ENCODE peak calls at places on chromosome 21, in ten cellular contexts. W, R, P, D, L, A, J, E, S and Y are unnamed samples.

GRCh38 chr21:14382486-14382834 is 486 bp downstream of the HSPA13 start:
- DNase-seq in W (peak), R (no peak), P (peak), D (no peak), L (no peak), A (peak), J (no peak), E (no peak), S (no peak), Y (peak)

GRCh38 chr21:34186119-34186719 is 112.8 kb downstream of the MRPS6 start:
- DNase-seq in W (no peak), R (no peak), P (no peak), D (no peak), L (no peak), A (no peak), J (no peak), E (no peak), S (no peak), Y (peak)

GRCh38 chr21:25906554-25906953 is 171.8 kb downstream of the GABPA start:
- DNase-seq in W (no peak), R (no peak), P (no peak), D (no peak), L (no peak), A (no peak), J (no peak), E (no peak), S (no peak), Y (no peak)

GRCh38 chr21:39676054-39676771 is 63.5 kb downstream of the B3GALT5 start:
- DNase-seq in W (no peak), R (no peak), P (no peak), D (no peak), L (peak), A (no peak), J (no peak), E (no peak), S (peak), Y (no peak)

GRCh38 chr21:45861156-45861870 is 120.3 kb upstream of the COL6A1 start:
- DNase-seq in W (no peak), R (no peak), P (no peak), D (no peak), L (no peak), A (no peak), J (no peak), E (no peak), S (no peak), Y (no peak)

GRCh38 chr21:14901482-14901958 is 163.3 kb downstream of the NRIP1 start:
- DNase-seq in W (peak), R (no peak), P (no peak), D (no peak), L (no peak), A (no peak), J (no peak), E (no peak), S (peak), Y (peak)

GRCh38 chr21:45322960-45323461 is 35.3 kb upstream of the POFUT2 start:
- DNase-seq in W (no peak), R (no peak), P (peak), D (no peak), L (peak), A (peak), J (peak), E (peak), S (no peak), Y (no peak)

GRCh38 chr21:46557919-46558392 is 46.9 kb downstream of the S100B start:
- DNase-seq in W (no peak), R (no peak), P (no peak), D (no peak), L (no peak), A (no peak), J (no peak), E (no peak), S (no peak), Y (no peak)

GRCh38 chr21:34737115-34737514 is 68.3 kb downstream of the CLIC6 start:
- DNase-seq in W (no peak), R (no peak), P (no peak), D (no peak), L (no peak), A (peak), J (no peak), E (no peak), S (no peak), Y (peak)

GRCh38 chr21:46675595-46676280 is 40.3 kb downstream of the PRMT2 start:
- DNase-seq in W (no peak), R (no peak), P (no peak), D (no peak), L (no peak), A (no peak), J (no peak), E (no peak), S (peak), Y (peak)

GRCh38 chr21:24310780-24311179 is 1296.5 kb downstream of the MRPL39 start:
- DNase-seq in W (no peak), R (no peak), P (no peak), D (no peak), L (no peak), A (no peak), J (no peak), E (no peak), S (no peak), Y (no peak)

GRCh38 chr21:28068455-28069358 is 924.0 kb downstream of the LTN1 start:
- DNase-seq in W (no peak), R (no peak), P (no peak), D (no peak), L (peak), A (no peak), J (no peak), E (no peak), S (no peak), Y (no peak)

GRCh38 chr21:29939859-29940245 is at the start of gene GRIK1:
- DNase-seq in W (no peak), R (peak), P (peak), D (no peak), L (peak), A (peak), J (no peak), E (no peak), S (peak), Y (peak)

GRCh38 chr21:31872452-31873274 is at the start of gene HUNK:
- DNase-seq in W (peak), R (peak), P (peak), D (no peak), L (peak), A (peak), J (peak), E (no peak), S (peak), Y (peak)

GRCh38 chr21:14285147-14285546 is 69.2 kb downstream of the RBM11 start:
- DNase-seq in W (no peak), R (no peak), P (no peak), D (no peak), L (no peak), A (no peak), J (no peak), E (no peak), S (no peak), Y (no peak)

GRCh38 chr21:34552324-34553198 is 40.6 kb upstream of the KCNE1 start:
- DNase-seq in W (no peak), R (no peak), P (no peak), D (no peak), L (no peak), A (no peak), J (no peak), E (no peak), S (peak), Y (peak)

GRCh38 chr21:34635307-34635706 is 20.4 kb upstream of the RCAN1 start:
- DNase-seq in W (peak), R (no peak), P (peak), D (no peak), L (peak), A (no peak), J (no peak), E (no peak), S (no peak), Y (no peak)

GRCh38 chr21:29514652-29515247 is 216.0 kb downstream of the BACH1 start:
- DNase-seq in W (no peak), R (no peak), P (no peak), D (no peak), L (no peak), A (no peak), J (no peak), E (no peak), S (no peak), Y (no peak)

GRCh38 chr21:33384851-33385331 is 18.3 kb upstream of the IFNGR2 start:
- DNase-seq in W (no peak), R (no peak), P (no peak), D (no peak), L (no peak), A (no peak), J (no peak), E (no peak), S (no peak), Y (no peak)

GRCh38 chr21:27426196-27426595 is 459.3 kb upstream of the ADAMTS5 start:
- DNase-seq in W (no peak), R (no peak), P (no peak), D (no peak), L (no peak), A (no peak), J (no peak), E (no peak), S (no peak), Y (no peak)

GRCh38 chr21:29418813-29419212 is 120.1 kb downstream of the BACH1 start:
- DNase-seq in W (no peak), R (no peak), P (no peak), D (no peak), L (no peak), A (no peak), J (no peak), E (no peak), S (no peak), Y (no peak)

GRCh38 chr21:27759091-27759659 is 792.3 kb upstream of the ADAMTS5 start:
- DNase-seq in W (peak), R (peak), P (peak), D (no peak), L (peak), A (peak), J (no peak), E (no peak), S (no peak), Y (peak)

GRCh38 chr21:34020005-34020847 is 53.2 kb upstream of the MRPS6 start:
- DNase-seq in W (no peak), R (no peak), P (no peak), D (no peak), L (no peak), A (no peak), J (no peak), E (no peak), S (no peak), Y (no peak)

GRCh38 chr21:45200596-45201296 is 86.9 kb downstream of the POFUT2 start:
- DNase-seq in W (no peak), R (no peak), P (no peak), D (no peak), L (no peak), A (no peak), J (no peak), E (peak), S (no peak), Y (no peak)

GRCh38 chr21:42941696-42942085 is 16.3 kb upstream of the ERVH48-1 start:
- DNase-seq in W (no peak), R (no peak), P (peak), D (no peak), L (no peak), A (no peak), J (no peak), E (no peak), S (no peak), Y (no peak)
- TF ChIP-seq CTCF in W (no peak), R (no peak), P (no peak), D (no peak), L (no peak), A (no peak), J (no peak), E (no peak), S (no peak), Y (no peak)

DNA sequence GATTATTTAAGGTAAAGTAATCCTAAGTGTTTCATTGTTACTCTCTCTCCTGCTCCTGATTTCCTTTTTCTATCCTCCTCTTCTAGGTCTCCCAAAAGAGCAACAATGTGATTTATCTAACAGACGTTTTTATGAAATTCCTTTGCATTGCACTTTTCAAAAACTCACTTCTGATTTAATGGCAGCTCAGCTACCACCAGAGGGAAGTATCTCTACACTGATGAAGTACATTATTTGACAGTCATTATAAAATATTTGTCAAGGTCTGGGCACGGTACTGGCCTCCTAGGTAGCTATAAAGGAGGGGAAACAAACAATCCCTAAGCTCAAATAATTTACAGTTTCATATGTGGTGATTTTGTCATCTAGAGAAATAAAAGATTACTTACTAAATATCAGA is 15.6 kb downstream of the TMPRSS15 start:
- DNase-seq in W (no peak), R (no peak), P (no peak), D (no peak), L (no peak), A (no peak), J (no peak), E (no peak), S (no peak), Y (no peak)
- TF ChIP-seq CTCF in W (no peak), R (peak), P (no peak), D (no peak), L (peak), A (no peak), J (no peak), E (peak), S (no peak), Y (no peak)

DNA sequence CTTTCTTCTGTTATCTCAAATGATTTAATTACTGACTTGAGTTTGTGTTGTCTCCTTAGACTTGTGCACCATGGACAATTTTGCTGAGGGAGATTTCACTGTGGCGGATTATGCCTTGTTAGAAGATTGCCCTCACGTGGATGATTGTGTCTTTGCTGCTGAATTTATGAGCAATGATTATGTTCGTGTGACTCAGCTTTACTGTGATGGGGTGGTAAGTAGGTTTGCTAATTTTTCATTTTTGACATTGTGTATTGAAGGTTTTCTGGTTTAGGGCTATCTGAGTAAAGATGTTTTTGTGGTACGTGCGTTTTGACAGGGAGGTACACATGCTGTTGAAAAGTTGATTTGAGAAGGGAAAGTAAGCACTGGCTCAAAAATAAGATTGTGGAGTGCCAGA is 14.1 kb downstream of the TTC3 start:
- DNase-seq in W (peak), R (no peak), P (no peak), D (no peak), L (peak), A (no peak), J (no peak), E (no peak), S (peak), Y (peak)
- TF ChIP-seq CTCF in W (no peak), R (peak), P (no peak), D (no peak), L (peak), A (no peak), J (peak), E (peak), S (peak), Y (peak)

GRCh38 chr21:41847066-41847804 is 31.9 kb downstream of the PRDM15 start:
- DNase-seq in W (no peak), R (no peak), P (peak), D (no peak), L (peak), A (no peak), J (no peak), E (no peak), S (peak), Y (no peak)
- TF ChIP-seq CTCF in W (no peak), R (no peak), P (no peak), D (no peak), L (peak), A (no peak), J (no peak), E (peak), S (no peak), Y (no peak)

DNA sequence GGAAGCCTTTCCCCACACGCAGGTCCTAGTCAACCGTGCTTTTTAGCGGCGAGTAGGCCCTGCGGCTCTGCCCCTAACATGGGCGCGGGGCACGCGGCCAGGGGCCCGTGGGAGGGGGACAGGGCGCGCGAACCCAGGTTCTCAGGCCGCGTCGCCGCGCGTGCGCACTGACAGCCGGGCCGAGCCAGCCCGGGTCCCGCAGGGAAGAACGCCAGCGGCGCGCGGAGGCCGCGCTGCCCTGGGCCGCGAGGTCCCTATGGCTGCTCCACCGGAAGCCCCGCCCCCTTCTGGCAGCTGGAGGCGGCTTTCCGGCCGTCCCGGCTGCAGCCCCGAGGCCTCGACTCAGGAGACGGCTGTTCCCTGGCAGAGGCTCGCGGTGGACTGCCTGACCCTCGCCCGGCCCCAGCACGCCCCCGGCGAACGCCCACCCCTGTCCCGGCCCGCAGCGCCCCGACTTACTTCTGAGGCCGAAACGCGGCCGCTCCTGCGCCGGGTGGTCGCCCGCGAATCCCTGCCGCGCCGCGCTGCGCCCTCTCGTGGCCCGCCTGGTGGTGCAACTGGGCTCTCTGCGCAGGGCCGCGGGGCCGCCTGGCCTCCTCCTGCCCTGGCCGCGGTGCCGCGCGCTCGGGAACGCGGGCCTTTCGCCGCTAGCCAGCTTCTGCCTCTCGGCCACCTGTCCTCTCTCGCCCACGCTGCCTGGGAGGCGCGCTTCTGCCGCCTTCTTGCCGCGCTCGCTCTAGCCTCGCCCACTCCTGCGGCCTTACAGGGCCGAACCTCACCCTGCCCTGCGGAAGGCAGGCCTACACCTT is 16.6 kb upstream of the RIPPLY3 start:
- DNase-seq in W (peak), R (peak), P (peak), D (peak), L (peak), A (peak), J (peak), E (no peak), S (peak), Y (peak)
- TF ChIP-seq CTCF in W (peak), R (peak), P (peak), D (peak), L (peak), A (peak), J (peak), E (peak), S (peak), Y (peak)

GRCh38 chr21:23016617-23017016 is 2018.4 kb downstream of the NCAM2 start:
- DNase-seq in W (no peak), R (peak), P (peak), D (no peak), L (peak), A (no peak), J (no peak), E (no peak), S (no peak), Y (no peak)
- TF ChIP-seq CTCF in W (no peak), R (peak), P (no peak), D (no peak), L (peak), A (no peak), J (no peak), E (peak), S (no peak), Y (no peak)

GRCh38 chr21:37873655-37874054 is 42.6 kb downstream of the KCNJ6 start:
- DNase-seq in W (no peak), R (no peak), P (no peak), D (no peak), L (no peak), A (no peak), J (no peak), E (no peak), S (no peak), Y (peak)
- TF ChIP-seq CTCF in W (no peak), R (no peak), P (no peak), D (no peak), L (peak), A (no peak), J (no peak), E (peak), S (peak), Y (peak)

DNA sequence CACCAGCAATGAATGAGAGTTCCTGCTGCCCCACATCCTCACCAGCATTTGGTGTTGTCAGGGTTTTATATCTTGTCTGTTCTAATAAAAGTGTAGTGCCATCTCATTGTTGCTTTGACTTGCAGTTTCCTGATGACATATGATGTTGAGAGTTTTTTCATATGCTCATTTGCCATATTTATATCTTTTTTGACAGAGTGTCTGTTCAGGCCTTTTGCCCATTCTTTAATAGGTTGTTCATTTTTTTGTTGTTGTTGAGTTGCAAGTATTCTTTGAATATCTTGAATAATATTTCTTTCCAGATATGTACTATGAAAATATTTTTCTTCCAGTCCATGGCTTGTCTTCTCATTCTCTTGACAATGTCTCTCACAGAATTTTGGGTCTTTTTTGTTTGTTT is 111.7 kb upstream of the KCNJ15 start:
- DNase-seq in W (no peak), R (no peak), P (no peak), D (no peak), L (no peak), A (no peak), J (no peak), E (no peak), S (no peak), Y (no peak)
- TF ChIP-seq CTCF in W (no peak), R (no peak), P (no peak), D (no peak), L (no peak), A (no peak), J (no peak), E (no peak), S (no peak), Y (no peak)